ENCODE peak calls at places on chromosomes 4 and X, in five cellular contexts. One of them, this sample, is unnamed.

GRCh38 chr4:102246416-102246815 is 98.9 kb downstream of the SLC39A8 start:
- DNase-seq in fibroblast of the aortic adventitia: no peak
- DNase-seq in AG09309: no peak
- DNase-seq in lung: no peak
- DNase-seq in colonic mucosa: no peak
- DNase-seq in this sample: no peak

GRCh38 chr4:71133491-71133890 is 140.0 kb downstream of the DCK start:
- DNase-seq in fibroblast of the aortic adventitia: peak; percentile 25
- DNase-seq in AG09309: no peak
- DNase-seq in lung: no peak
- DNase-seq in colonic mucosa: no peak
- DNase-seq in this sample: no peak

GRCh38 chr4:3112241-3112978 is 37.9 kb downstream of the HTT start:
- DNase-seq in fibroblast of the aortic adventitia: no peak
- DNase-seq in AG09309: no peak
- DNase-seq in lung: no peak
- DNase-seq in colonic mucosa: no peak
- DNase-seq in this sample: no peak

GRCh38 chr4:26311633-26312032 is 9.2 kb upstream of the RBPJ start:
- DNase-seq in fibroblast of the aortic adventitia: no peak
- DNase-seq in AG09309: no peak
- DNase-seq in lung: no peak
- DNase-seq in colonic mucosa: no peak
- DNase-seq in this sample: no peak

GRCh38 chr4:26912810-26913209 is 52.2 kb downstream of the STIM2 start:
- DNase-seq in fibroblast of the aortic adventitia: no peak
- DNase-seq in AG09309: no peak
- DNase-seq in lung: no peak
- DNase-seq in colonic mucosa: no peak
- DNase-seq in this sample: no peak

GRCh38 chr4:183541081-183542045 is 36.5 kb downstream of the ING2 start:
- DNase-seq in fibroblast of the aortic adventitia: peak; percentile 23
- DNase-seq in AG09309: no peak
- DNase-seq in lung: no peak
- DNase-seq in colonic mucosa: no peak
- DNase-seq in this sample: no peak

GRCh38 chrX:119605398-119605738 is 856 bp downstream of the NKRF start:
- DNase-seq in fibroblast of the aortic adventitia: no peak
- DNase-seq in AG09309: no peak
- DNase-seq in lung: no peak
- DNase-seq in colonic mucosa: peak; percentile 47
- DNase-seq in this sample: no peak

GRCh38 chrX:64975989-64976672 is at the start of gene ZC4H2:
- DNase-seq in fibroblast of the aortic adventitia: peak; percentile 66
- DNase-seq in AG09309: peak; percentile 17
- DNase-seq in lung: peak; percentile 69
- DNase-seq in colonic mucosa: peak; percentile 75
- DNase-seq in this sample: peak; percentile 7

GRCh38 chrX:69178592-69178991 is 13.3 kb upstream of the PJA1 start:
- DNase-seq in fibroblast of the aortic adventitia: no peak
- DNase-seq in AG09309: no peak
- DNase-seq in lung: no peak
- DNase-seq in colonic mucosa: no peak
- DNase-seq in this sample: no peak

GRCh38 chr4:13344216-13344615 is 139.9 kb downstream of the RAB28 start:
- DNase-seq in fibroblast of the aortic adventitia: no peak
- DNase-seq in AG09309: no peak
- DNase-seq in lung: no peak
- DNase-seq in colonic mucosa: no peak
- DNase-seq in this sample: no peak

GRCh38 chrX:100643943-100644587 is at the start of gene SRPX2:
- DNase-seq in fibroblast of the aortic adventitia: peak; percentile 90
- DNase-seq in AG09309: peak; percentile 67
- DNase-seq in lung: no peak
- DNase-seq in colonic mucosa: no peak
- DNase-seq in this sample: peak; percentile 73
- H3K4me3 ChIP-seq in fibroblast of the aortic adventitia: peak within 1 kb of the TSS; percentile 49
- H3K4me3 ChIP-seq in AG09309: peak within 1 kb of the TSS; percentile 38
- H3K4me3 ChIP-seq in lung: no peak within 1 kb of the TSS
- H3K4me3 ChIP-seq in colonic mucosa: no peak within 1 kb of the TSS
- H3K4me3 ChIP-seq in this sample: peak within 1 kb of the TSS; percentile 53

DNA sequence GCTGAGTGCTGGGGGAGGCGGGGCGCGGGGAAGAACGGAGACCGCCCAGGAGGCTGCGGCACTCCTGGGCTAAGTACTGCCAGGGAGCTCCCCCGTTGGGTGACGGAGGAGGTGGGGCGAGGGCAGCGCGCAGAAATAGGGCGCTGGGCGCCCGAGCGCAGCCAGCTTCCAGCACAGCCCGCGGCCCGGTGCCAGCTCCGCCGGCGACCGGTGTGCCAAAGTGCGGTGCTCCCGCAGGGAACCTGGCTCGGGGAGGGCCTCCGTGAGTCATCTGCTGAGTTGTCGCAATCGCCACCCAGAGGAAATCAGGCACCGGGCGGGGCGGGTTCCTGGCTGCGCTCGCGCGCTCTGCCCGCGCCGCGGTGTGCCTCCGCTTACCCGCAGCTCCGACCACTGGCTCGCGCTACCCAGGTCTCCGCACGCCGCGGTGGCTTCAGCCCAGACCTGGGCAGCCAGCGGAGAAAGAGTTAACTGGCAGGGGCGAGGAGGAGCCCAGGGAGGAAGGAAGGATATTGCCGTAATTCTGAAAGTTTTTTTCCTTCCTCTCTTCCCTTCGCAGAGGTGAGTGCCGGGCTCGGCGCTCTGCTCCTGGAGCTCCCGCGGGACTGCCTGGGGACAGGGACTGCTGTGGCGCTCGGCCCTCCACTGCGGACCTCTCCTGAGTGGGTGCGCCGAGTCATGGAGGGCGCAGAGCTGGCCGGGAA is at the start of gene GPAT3:
- DNase-seq in fibroblast of the aortic adventitia: peak; percentile 62
- DNase-seq in AG09309: no peak
- DNase-seq in lung: peak; percentile 88
- DNase-seq in colonic mucosa: peak; percentile 92
- DNase-seq in this sample: no peak
- TF ChIP-seq CTCF in fibroblast of the aortic adventitia: no peak
- TF ChIP-seq CTCF in AG09309: no peak
- TF ChIP-seq CTCF in lung: no peak
- TF ChIP-seq CTCF in colonic mucosa: no peak
- TF ChIP-seq CTCF in this sample: no peak

GRCh38 chr4:99395595-99396364 is 39.4 kb downstream of the ADH7 start:
- DNase-seq in fibroblast of the aortic adventitia: peak; percentile 67
- DNase-seq in AG09309: no peak
- DNase-seq in lung: no peak
- DNase-seq in colonic mucosa: no peak
- DNase-seq in this sample: no peak
- H3K4me3 ChIP-seq in fibroblast of the aortic adventitia: no peak overlapping the region
- H3K4me3 ChIP-seq in AG09309: no peak overlapping the region
- H3K4me3 ChIP-seq in lung: no peak overlapping the region
- H3K4me3 ChIP-seq in colonic mucosa: no peak overlapping the region
- H3K4me3 ChIP-seq in this sample: no peak overlapping the region

DNA sequence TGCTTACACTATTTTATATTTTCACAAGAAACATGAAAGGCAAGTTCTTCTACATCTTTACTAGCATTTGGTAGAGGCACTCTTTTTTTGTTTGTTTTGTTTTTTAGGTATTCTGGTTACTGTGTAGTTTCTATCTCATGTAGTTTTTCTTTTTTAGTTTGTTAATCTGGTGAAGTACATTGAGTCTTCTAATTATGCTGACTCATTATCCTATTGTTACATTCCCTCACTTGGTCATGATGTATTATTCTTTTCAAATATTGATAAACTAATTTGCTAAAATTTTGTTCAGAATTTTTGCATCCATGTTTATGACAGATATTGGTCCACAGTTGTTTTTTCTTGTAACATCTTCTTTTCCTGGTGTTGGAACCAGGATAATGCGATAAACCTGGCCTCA is 4.7 kb downstream of the GK2 start:
- DNase-seq in fibroblast of the aortic adventitia: no peak
- DNase-seq in AG09309: no peak
- DNase-seq in lung: no peak
- DNase-seq in colonic mucosa: no peak
- DNase-seq in this sample: no peak
- TF ChIP-seq CTCF in fibroblast of the aortic adventitia: no peak
- TF ChIP-seq CTCF in AG09309: no peak
- TF ChIP-seq CTCF in lung: no peak
- TF ChIP-seq CTCF in colonic mucosa: no peak
- TF ChIP-seq CTCF in this sample: no peak

GRCh38 chr4:168633474-168633873 is 136.6 kb downstream of the PALLD start:
- DNase-seq in fibroblast of the aortic adventitia: no peak
- DNase-seq in AG09309: no peak
- DNase-seq in lung: no peak
- DNase-seq in colonic mucosa: no peak
- DNase-seq in this sample: no peak
- H3K4me3 ChIP-seq in fibroblast of the aortic adventitia: peak overlapping the region; percentile 76
- H3K4me3 ChIP-seq in AG09309: no peak overlapping the region
- H3K4me3 ChIP-seq in lung: no peak overlapping the region
- H3K4me3 ChIP-seq in colonic mucosa: no peak overlapping the region
- H3K4me3 ChIP-seq in this sample: peak overlapping the region; percentile 65

DNA sequence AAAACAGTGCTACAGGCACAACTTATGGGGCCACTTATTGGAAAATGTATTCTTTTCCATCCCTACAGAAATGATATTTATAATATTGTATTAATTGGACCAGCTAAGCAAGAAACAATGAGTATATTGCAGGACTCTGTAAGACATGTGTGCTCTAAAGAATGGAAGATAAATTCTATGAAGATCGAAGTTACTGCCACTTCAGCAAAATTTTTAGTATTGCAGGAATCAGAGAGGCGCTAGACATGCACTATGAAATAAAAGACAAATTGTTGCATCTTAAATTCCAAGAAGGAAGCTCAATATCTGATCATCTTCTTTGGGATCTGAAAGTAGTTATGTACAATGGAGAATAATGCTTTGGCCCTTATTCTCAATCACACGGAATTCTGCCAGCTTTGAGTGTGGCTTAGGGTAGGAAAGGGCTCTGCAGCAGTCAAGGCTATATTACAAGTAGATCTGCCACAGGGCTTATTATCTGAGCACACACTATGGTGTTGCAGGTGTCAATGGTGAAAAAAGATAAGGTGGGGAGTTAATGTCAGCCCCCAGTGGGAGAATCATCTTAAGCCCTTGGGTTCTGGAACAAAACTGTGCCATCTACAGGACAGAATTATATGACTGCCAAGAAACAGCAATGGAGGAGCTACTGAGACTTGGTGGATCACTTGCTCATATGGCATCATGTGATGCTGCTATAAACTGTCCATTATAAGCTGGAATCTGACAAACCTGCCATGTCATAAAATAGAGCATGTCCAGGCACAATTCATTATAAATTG is 334.0 kb upstream of the NDST3 start:
- DNase-seq in fibroblast of the aortic adventitia: no peak
- DNase-seq in AG09309: no peak
- DNase-seq in lung: no peak
- DNase-seq in colonic mucosa: no peak
- DNase-seq in this sample: no peak
- TF ChIP-seq CTCF in fibroblast of the aortic adventitia: no peak
- TF ChIP-seq CTCF in AG09309: no peak
- TF ChIP-seq CTCF in lung: no peak
- TF ChIP-seq CTCF in colonic mucosa: no peak
- TF ChIP-seq CTCF in this sample: no peak